ENCODE peak calls at places on chromosome 5, in six cellular contexts. One of them, this sample, is unnamed. For H3K36me3, the result is how much of the 10 kb centered on the place peaks cover.

GRCh38 chr5:120306331-120306730 is 157.8 kb upstream of the PRR16 start:
- DNase-seq in lower lobe of right lung: no peak
- DNase-seq in BJ: no peak
- DNase-seq in tibial nerve: no peak
- DNase-seq in mucosa of descending colon: no peak
- DNase-seq in small intestine: peak
- DNase-seq in this sample: no peak

GRCh38 chr5:118984602-118985001 is 3.7 kb downstream of the DTWD2 start:
- DNase-seq in lower lobe of right lung: no peak
- DNase-seq in tibial nerve: no peak
- DNase-seq in small intestine: no peak
- DNase-seq in mucosa of descending colon: no peak
- DNase-seq in BJ: peak
- DNase-seq in this sample: no peak

GRCh38 chr5:177090813-177091212 is 4.1 kb downstream of the FGFR4 start:
- DNase-seq in tibial nerve: no peak
- DNase-seq in BJ: no peak
- DNase-seq in small intestine: no peak
- DNase-seq in lower lobe of right lung: no peak
- DNase-seq in mucosa of descending colon: no peak
- DNase-seq in this sample: no peak

GRCh38 chr5:35799751-35800150 is 56.9 kb upstream of the IL7R start:
- DNase-seq in tibial nerve: no peak
- DNase-seq in lower lobe of right lung: no peak
- DNase-seq in BJ: no peak
- DNase-seq in small intestine: no peak
- DNase-seq in mucosa of descending colon: no peak
- DNase-seq in this sample: no peak

GRCh38 chr5:142960309-142960696 is 190.1 kb downstream of the ARHGAP26 start:
- DNase-seq in lower lobe of right lung: no peak
- DNase-seq in BJ: peak
- DNase-seq in small intestine: no peak
- DNase-seq in mucosa of descending colon: no peak
- DNase-seq in tibial nerve: no peak
- DNase-seq in this sample: no peak

GRCh38 chr5:95809414-95809960 is 13.0 kb downstream of the GLRX start:
- DNase-seq in small intestine: no peak
- DNase-seq in mucosa of descending colon: peak
- DNase-seq in tibial nerve: no peak
- DNase-seq in lower lobe of right lung: no peak
- DNase-seq in BJ: no peak
- DNase-seq in this sample: no peak

GRCh38 chr5:115586525-115587146 is 15.6 kb downstream of the TICAM2 start:
- DNase-seq in tibial nerve: no peak
- DNase-seq in small intestine: peak
- DNase-seq in lower lobe of right lung: no peak
- DNase-seq in mucosa of descending colon: no peak
- DNase-seq in BJ: no peak
- DNase-seq in this sample: no peak

GRCh38 chr5:124234022-124234899 is 512.2 kb downstream of the ZNF608 start:
- DNase-seq in small intestine: no peak
- DNase-seq in lower lobe of right lung: no peak
- DNase-seq in mucosa of descending colon: no peak
- DNase-seq in BJ: no peak
- DNase-seq in tibial nerve: no peak
- DNase-seq in this sample: no peak

GRCh38 chr5:138275379-138275782 is 960 bp upstream of the GFRA3 start:
- DNase-seq in lower lobe of right lung: no peak
- DNase-seq in mucosa of descending colon: peak
- DNase-seq in BJ: no peak
- DNase-seq in tibial nerve: no peak
- DNase-seq in small intestine: peak
- DNase-seq in this sample: no peak

GRCh38 chr5:65802080-65802479 is 80.1 kb downstream of the NLN start:
- DNase-seq in BJ: no peak
- DNase-seq in small intestine: no peak
- DNase-seq in tibial nerve: no peak
- DNase-seq in lower lobe of right lung: no peak
- DNase-seq in mucosa of descending colon: no peak
- DNase-seq in this sample: no peak

GRCh38 chr5:176728810-176729209 is 81.5 kb downstream of the TSPAN17 start:
- DNase-seq in mucosa of descending colon: no peak
- DNase-seq in BJ: no peak
- DNase-seq in small intestine: no peak
- DNase-seq in tibial nerve: no peak
- DNase-seq in lower lobe of right lung: no peak
- DNase-seq in this sample: no peak

GRCh38 chr5:144198386-144198785 is 27.7 kb downstream of the KCTD16 start:
- DNase-seq in lower lobe of right lung: no peak
- DNase-seq in tibial nerve: no peak
- DNase-seq in BJ: no peak
- DNase-seq in mucosa of descending colon: no peak
- DNase-seq in small intestine: no peak
- DNase-seq in this sample: no peak

GRCh38 chr5:60638300-60638699 is 61.7 kb downstream of the DEPDC1B start:
- DNase-seq in mucosa of descending colon: no peak
- DNase-seq in lower lobe of right lung: no peak
- DNase-seq in BJ: no peak
- DNase-seq in tibial nerve: no peak
- DNase-seq in small intestine: no peak
- DNase-seq in this sample: no peak

GRCh38 chr5:36392818-36393217 is 91.1 kb upstream of the RANBP3L start:
- DNase-seq in mucosa of descending colon: no peak
- DNase-seq in tibial nerve: no peak
- DNase-seq in lower lobe of right lung: no peak
- DNase-seq in small intestine: no peak
- DNase-seq in BJ: peak
- DNase-seq in this sample: no peak

GRCh38 chr5:125798311-125798710 is 624.9 kb upstream of the GRAMD2B start:
- DNase-seq in mucosa of descending colon: peak
- DNase-seq in lower lobe of right lung: no peak
- DNase-seq in tibial nerve: no peak
- DNase-seq in BJ: no peak
- DNase-seq in small intestine: no peak
- DNase-seq in this sample: no peak

GRCh38 chr5:38715671-38716070 is 130.1 kb upstream of the OSMR start:
- DNase-seq in small intestine: no peak
- DNase-seq in BJ: no peak
- DNase-seq in mucosa of descending colon: no peak
- DNase-seq in lower lobe of right lung: no peak
- DNase-seq in tibial nerve: no peak
- DNase-seq in this sample: no peak

GRCh38 chr5:176899946-176900782 is 1.0 kb upstream of the HK3 start:
- DNase-seq in mucosa of descending colon: no peak
- DNase-seq in small intestine: no peak
- DNase-seq in lower lobe of right lung: no peak
- DNase-seq in BJ: no peak
- DNase-seq in tibial nerve: no peak
- DNase-seq in this sample: no peak

GRCh38 chr5:143217065-143217803 is 186.3 kb downstream of the NR3C1 start:
- DNase-seq in mucosa of descending colon: no peak
- DNase-seq in tibial nerve: no peak
- DNase-seq in lower lobe of right lung: no peak
- DNase-seq in small intestine: peak
- DNase-seq in BJ: no peak
- DNase-seq in this sample: no peak

GRCh38 chr5:96432245-96433065 is 593 bp downstream of the PCSK1 start:
- DNase-seq in tibial nerve: no peak
- DNase-seq in lower lobe of right lung: no peak
- DNase-seq in small intestine: no peak
- DNase-seq in mucosa of descending colon: no peak
- DNase-seq in BJ: no peak
- DNase-seq in this sample: no peak

GRCh38 chr5:179281688-179282087 is 63.6 kb downstream of the ADAMTS2 start:
- DNase-seq in small intestine: no peak
- DNase-seq in lower lobe of right lung: no peak
- DNase-seq in BJ: no peak
- DNase-seq in mucosa of descending colon: no peak
- DNase-seq in tibial nerve: no peak
- DNase-seq in this sample: no peak

GRCh38 chr5:15003511-15003920 is 131.9 kb upstream of the ANKH start:
- DNase-seq in tibial nerve: peak
- DNase-seq in lower lobe of right lung: no peak
- DNase-seq in small intestine: peak
- DNase-seq in BJ: peak
- DNase-seq in mucosa of descending colon: peak
- DNase-seq in this sample: peak

GRCh38 chr5:176906796-176907195 is 7.7 kb upstream of the HK3 start:
- DNase-seq in lower lobe of right lung: no peak
- DNase-seq in BJ: no peak
- DNase-seq in mucosa of descending colon: no peak
- DNase-seq in small intestine: no peak
- DNase-seq in tibial nerve: no peak
- DNase-seq in this sample: no peak

GRCh38 chr5:154059583-154059982 is 20.8 kb downstream of the MFAP3 start:
- DNase-seq in BJ: no peak
- DNase-seq in mucosa of descending colon: no peak
- DNase-seq in lower lobe of right lung: no peak
- DNase-seq in small intestine: peak
- DNase-seq in tibial nerve: no peak
- DNase-seq in this sample: no peak

GRCh38 chr5:168193518-168194240 is 97.8 kb upstream of the WWC1 start:
- DNase-seq in BJ: no peak
- DNase-seq in mucosa of descending colon: no peak
- DNase-seq in lower lobe of right lung: no peak
- DNase-seq in small intestine: no peak
- DNase-seq in tibial nerve: no peak
- DNase-seq in this sample: no peak

GRCh38 chr5:73780297-73781080 is 154.5 kb downstream of the ARHGEF28 start:
- DNase-seq in mucosa of descending colon: peak
- DNase-seq in small intestine: peak
- DNase-seq in BJ: no peak
- DNase-seq in tibial nerve: no peak
- DNase-seq in lower lobe of right lung: peak
- DNase-seq in this sample: peak

GRCh38 chr5:39992617-39993203 is 567.9 kb upstream of the DAB2 start:
- DNase-seq in tibial nerve: no peak
- DNase-seq in small intestine: no peak
- DNase-seq in BJ: no peak
- DNase-seq in lower lobe of right lung: no peak
- DNase-seq in mucosa of descending colon: no peak
- DNase-seq in this sample: no peak

GRCh38 chr5:25006734-25007133 is 362.0 kb upstream of the CDH10 start:
- DNase-seq in BJ: no peak
- DNase-seq in mucosa of descending colon: no peak
- DNase-seq in lower lobe of right lung: no peak
- DNase-seq in small intestine: no peak
- DNase-seq in tibial nerve: no peak
- DNase-seq in this sample: no peak

GRCh38 chr5:14102666-14103065 is 40.5 kb upstream of the TRIO start:
- DNase-seq in lower lobe of right lung: no peak
- DNase-seq in BJ: peak
- DNase-seq in tibial nerve: no peak
- DNase-seq in small intestine: no peak
- DNase-seq in mucosa of descending colon: no peak
- DNase-seq in this sample: no peak

GRCh38 chr5:126383246-126383645 is 40.0 kb upstream of the GRAMD2B start:
- DNase-seq in small intestine: no peak
- DNase-seq in tibial nerve: no peak
- DNase-seq in lower lobe of right lung: no peak
- DNase-seq in mucosa of descending colon: peak
- DNase-seq in BJ: no peak
- DNase-seq in this sample: peak

DNA sequence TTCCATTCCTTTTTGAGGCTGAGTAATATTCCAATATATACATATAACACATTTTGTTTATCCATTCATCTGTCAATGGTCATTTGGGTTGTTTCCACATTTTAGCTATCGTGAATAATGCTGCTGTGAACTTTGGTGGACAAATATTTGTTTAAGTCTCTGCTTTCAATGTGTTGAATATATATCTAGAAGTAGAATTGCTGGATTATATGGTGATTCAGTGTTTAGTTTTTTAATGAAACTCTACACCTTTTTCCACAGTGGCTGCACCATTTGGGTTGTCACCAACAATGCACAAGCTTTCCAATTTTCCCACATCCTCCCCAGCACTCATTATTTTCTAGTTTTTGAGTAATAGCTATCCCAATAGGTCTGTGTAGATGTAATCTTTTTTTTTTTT is 69.5 kb downstream of the ACTBL2 start:
- DNase-seq in mucosa of descending colon: no peak
- DNase-seq in lower lobe of right lung: no peak
- DNase-seq in tibial nerve: no peak
- DNase-seq in small intestine: no peak
- DNase-seq in BJ: no peak
- DNase-seq in this sample: no peak
- H3K36me3 ChIP-seq in mucosa of descending colon: under half
- H3K36me3 ChIP-seq in lower lobe of right lung: under half
- H3K36me3 ChIP-seq in tibial nerve: under half
- H3K36me3 ChIP-seq in small intestine: under half
- H3K36me3 ChIP-seq in BJ: under half
- H3K36me3 ChIP-seq in this sample: under half

DNA sequence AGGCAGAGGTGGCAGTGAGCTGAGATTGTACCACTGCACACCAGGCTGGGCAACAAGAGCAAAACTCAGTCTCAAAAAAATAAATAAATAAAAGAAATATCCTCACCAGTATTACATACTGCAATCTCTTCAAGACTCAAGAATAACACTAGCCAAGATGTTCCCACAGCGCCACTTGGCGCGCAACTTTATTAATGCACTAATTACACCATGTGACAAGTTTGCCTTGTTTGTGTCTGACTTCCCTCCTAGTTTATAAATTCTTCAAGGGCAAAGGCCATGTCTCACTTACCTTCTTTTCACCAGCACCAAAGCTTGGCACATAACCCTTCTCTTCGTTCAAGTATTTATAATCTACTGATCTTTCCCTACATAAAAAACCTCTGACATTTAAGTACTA is 4.8 kb downstream of the SKP1 start:
- DNase-seq in lower lobe of right lung: no peak
- DNase-seq in BJ: no peak
- DNase-seq in tibial nerve: no peak
- DNase-seq in mucosa of descending colon: peak
- DNase-seq in small intestine: peak
- DNase-seq in this sample: peak
- H3K36me3 ChIP-seq in lower lobe of right lung: half or more
- H3K36me3 ChIP-seq in BJ: under half
- H3K36me3 ChIP-seq in tibial nerve: half or more
- H3K36me3 ChIP-seq in mucosa of descending colon: under half
- H3K36me3 ChIP-seq in small intestine: under half
- H3K36me3 ChIP-seq in this sample: under half

GRCh38 chr5:33675958-33676464 is 215.8 kb downstream of the ADAMTS12 start:
- DNase-seq in small intestine: no peak
- DNase-seq in lower lobe of right lung: no peak
- DNase-seq in tibial nerve: no peak
- DNase-seq in BJ: no peak
- DNase-seq in mucosa of descending colon: no peak
- DNase-seq in this sample: no peak

GRCh38 chr5:33684760-33685159 is 207.0 kb downstream of the ADAMTS12 start:
- DNase-seq in lower lobe of right lung: no peak
- DNase-seq in small intestine: no peak
- DNase-seq in tibial nerve: no peak
- DNase-seq in mucosa of descending colon: no peak
- DNase-seq in BJ: no peak
- DNase-seq in this sample: no peak

GRCh38 chr5:33679791-33680190 is 212.0 kb downstream of the ADAMTS12 start:
- DNase-seq in lower lobe of right lung: no peak
- DNase-seq in mucosa of descending colon: no peak
- DNase-seq in small intestine: no peak
- DNase-seq in BJ: peak
- DNase-seq in tibial nerve: no peak
- DNase-seq in this sample: no peak
- H3K36me3 ChIP-seq in lower lobe of right lung: under half
- H3K36me3 ChIP-seq in mucosa of descending colon: under half
- H3K36me3 ChIP-seq in small intestine: under half
- H3K36me3 ChIP-seq in BJ: under half
- H3K36me3 ChIP-seq in tibial nerve: under half
- H3K36me3 ChIP-seq in this sample: under half

GRCh38 chr5:1087428-1087827 is 24.4 kb downstream of the SLC12A7 start:
- DNase-seq in lower lobe of right lung: no peak
- DNase-seq in small intestine: no peak
- DNase-seq in BJ: no peak
- DNase-seq in tibial nerve: no peak
- DNase-seq in mucosa of descending colon: no peak
- DNase-seq in this sample: no peak
- H3K36me3 ChIP-seq in lower lobe of right lung: half or more
- H3K36me3 ChIP-seq in small intestine: under half
- H3K36me3 ChIP-seq in BJ: under half
- H3K36me3 ChIP-seq in tibial nerve: half or more
- H3K36me3 ChIP-seq in mucosa of descending colon: under half
- H3K36me3 ChIP-seq in this sample: under half

This sample was measured in colonic mucosa.